ENCODE peak calls at places on chromosomes 3 and 15, in eight cellular contexts. V is GM06990, G is HFFc6, D is GM13976, W is foreskin fibroblast, I is RWPE1, Z is astrocyte of the cerebellum, K is PC-3. J is an unnamed sample.

GRCh38 chr3:159586587-159587202 is 401.9 kb upstream of the IL12A start:
- DNase-seq in V (no peak), G (peak), D (no peak), W (peak), I (peak), Z (peak), K (peak), J (peak)

GRCh38 chr3:141103067-141103466 is 51.9 kb downstream of the SPSB4 start:
- DNase-seq in V (no peak), G (no peak), D (no peak), W (no peak), I (no peak), Z (no peak), K (no peak), J (no peak)

GRCh38 chr3:70531063-70531657 is 218.7 kb upstream of the MDFIC2 start:
- DNase-seq in V (no peak), G (peak), D (no peak), W (peak), I (peak), Z (peak), K (peak), J (peak)

GRCh38 chr15:90015749-90016148 is 14.6 kb downstream of the ZNF710 start:
- DNase-seq in V (no peak), G (no peak), D (no peak), W (peak), I (peak), Z (no peak), K (no peak), J (peak)

GRCh38 chr3:167032267-167032876 is 347.7 kb downstream of the ZBBX start:
- DNase-seq in V (no peak), G (peak), D (no peak), W (no peak), I (peak), Z (peak), K (peak), J (peak)

GRCh38 chr3:81302045-81302444 is 459.4 kb downstream of the GBE1 start:
- DNase-seq in V (no peak), G (peak), D (peak), W (peak), I (peak), Z (peak), K (peak), J (peak)

GRCh38 chr3:178271740-178272387 is 264.4 kb upstream of the KCNMB2 start:
- DNase-seq in V (no peak), G (no peak), D (no peak), W (no peak), I (no peak), Z (no peak), K (no peak), J (no peak)

GRCh38 chr3:48982686-48983085 is 7.4 kb upstream of the P4HTM start:
- DNase-seq in V (no peak), G (no peak), D (no peak), W (no peak), I (no peak), Z (no peak), K (no peak), J (no peak)

GRCh38 chr3:131716007-131716406 is 213.2 kb upstream of the MRPL3 start:
- DNase-seq in V (no peak), G (no peak), D (no peak), W (peak), I (no peak), Z (no peak), K (no peak), J (no peak)

GRCh38 chr3:39384665-39385000 is 1.5 kb downstream of the SLC25A38 start:
- DNase-seq in V (no peak), G (no peak), D (no peak), W (no peak), I (no peak), Z (no peak), K (no peak), J (no peak)

GRCh38 chr3:39383190-39383912 is at the start of gene SLC25A38:
- DNase-seq in V (peak), G (peak), D (peak), W (peak), I (peak), Z (peak), K (peak), J (peak)

GRCh38 chr3:39385456-39386098 is 2.4 kb downstream of the SLC25A38 start:
- DNase-seq in V (no peak), G (no peak), D (no peak), W (no peak), I (no peak), Z (no peak), K (no peak), J (no peak)

GRCh38 chr3:39386331-39386730 is 3.2 kb downstream of the SLC25A38 start:
- DNase-seq in V (no peak), G (no peak), D (no peak), W (no peak), I (no peak), Z (no peak), K (no peak), J (no peak)

DNA sequence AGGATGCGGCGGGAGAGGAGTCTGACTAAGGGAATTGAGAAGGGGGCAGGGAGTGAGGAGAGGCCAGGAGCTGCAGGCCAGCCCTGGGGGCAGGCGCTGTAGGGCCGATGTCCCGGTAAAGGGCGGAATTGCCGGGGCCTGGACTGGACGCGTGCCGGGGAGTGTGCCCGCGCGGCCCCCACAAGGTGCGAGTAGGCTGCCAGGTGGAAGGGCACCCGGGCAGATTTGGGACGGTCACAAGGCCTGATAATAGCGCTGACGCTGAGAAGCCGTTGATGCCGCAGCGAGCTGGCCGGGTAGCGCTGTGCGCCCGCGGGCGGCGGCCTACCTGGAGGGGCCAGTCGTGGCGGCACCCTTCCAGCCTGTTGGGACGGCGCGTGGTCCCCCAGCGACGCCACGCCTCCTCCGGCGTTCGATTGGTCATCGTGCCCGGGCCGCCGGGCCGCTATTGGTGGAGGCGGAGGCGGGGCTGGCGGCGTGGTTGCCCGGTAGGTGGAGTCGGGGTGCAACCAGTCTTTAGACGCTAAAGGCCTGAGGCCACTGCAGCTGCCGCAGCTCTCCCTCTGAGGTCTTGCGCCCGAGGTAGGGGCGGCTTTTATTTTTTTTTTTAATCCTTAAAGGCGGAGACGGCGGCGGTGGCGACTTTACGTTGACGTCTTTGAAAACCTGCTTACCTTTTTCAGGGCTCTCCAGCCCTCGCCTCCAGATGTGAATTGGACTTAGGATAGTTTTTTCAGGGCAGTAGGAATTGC is 919 bp downstream of the SLC25A38 start:
- DNase-seq in V (peak), G (peak), D (peak), W (peak), I (peak), Z (peak), K (peak), J (peak)
- TF ChIP-seq CTCF in V (no peak), G (peak), D (no peak), W (no peak), I (no peak), Z (no peak), K (no peak), J (peak)

DNA sequence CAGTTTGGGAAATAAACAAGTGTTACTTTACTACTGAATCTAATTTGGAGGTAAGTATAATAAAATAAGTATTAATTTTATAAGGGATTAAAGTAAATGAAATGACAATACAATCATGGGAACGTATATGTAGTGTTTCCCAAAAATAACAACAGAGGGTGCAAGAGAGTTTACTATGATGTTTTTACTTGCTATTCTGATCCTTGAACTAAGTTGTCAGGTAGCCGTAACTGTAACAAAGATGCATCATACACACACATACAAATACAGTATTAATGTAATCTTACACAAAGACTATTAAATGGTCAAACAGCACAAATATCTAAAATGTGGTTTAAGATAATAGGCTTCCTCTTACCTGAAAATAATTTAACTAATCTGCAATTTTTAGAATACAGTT is 311.4 kb downstream of the TBC1D5 start:
- DNase-seq in V (no peak), G (peak), D (peak), W (peak), I (peak), Z (no peak), K (peak), J (peak)
- TF ChIP-seq CTCF in V (peak), G (peak), D (peak), W (peak), I (peak), Z (peak), K (peak), J (peak)

GRCh38 chr3:53109190-53109589 is 21.0 kb downstream of the RFT1 start:
- DNase-seq in V (no peak), G (peak), D (no peak), W (peak), I (peak), Z (peak), K (peak), J (peak)

GRCh38 chr3:53114011-53114400 is 16.2 kb downstream of the RFT1 start:
- DNase-seq in V (peak), G (peak), D (peak), W (peak), I (peak), Z (peak), K (peak), J (peak)

GRCh38 chr3:53114412-53115074 is 15.7 kb downstream of the RFT1 start:
- DNase-seq in V (no peak), G (peak), D (no peak), W (peak), I (peak), Z (no peak), K (peak), J (peak)

GRCh38 chr3:53113293-53114010 is 16.8 kb downstream of the RFT1 start:
- DNase-seq in V (no peak), G (no peak), D (no peak), W (no peak), I (no peak), Z (no peak), K (no peak), J (no peak)

GRCh38 chr3:53109822-53110771 is 20.1 kb downstream of the RFT1 start:
- DNase-seq in V (no peak), G (peak), D (no peak), W (peak), I (peak), Z (no peak), K (peak), J (no peak)
- TF ChIP-seq CTCF in V (peak), G (peak), D (peak), W (peak), I (peak), Z (peak), K (peak), J (peak)

GRCh38 chr3:42638339-42638842 is 15.1 kb upstream of the ZBTB47 start:
- DNase-seq in V (no peak), G (no peak), D (no peak), W (no peak), I (no peak), Z (no peak), K (no peak), J (no peak)

GRCh38 chr3:42632146-42632545 is 21.4 kb upstream of the ZBTB47 start:
- DNase-seq in V (no peak), G (no peak), D (no peak), W (peak), I (no peak), Z (no peak), K (no peak), J (peak)

GRCh38 chr3:42637001-42637400 is 16.5 kb upstream of the ZBTB47 start:
- DNase-seq in V (no peak), G (no peak), D (no peak), W (no peak), I (no peak), Z (no peak), K (no peak), J (no peak)

GRCh38 chr3:42633544-42633943 is 20.0 kb upstream of the ZBTB47 start:
- DNase-seq in V (no peak), G (no peak), D (no peak), W (no peak), I (no peak), Z (no peak), K (no peak), J (no peak)

DNA sequence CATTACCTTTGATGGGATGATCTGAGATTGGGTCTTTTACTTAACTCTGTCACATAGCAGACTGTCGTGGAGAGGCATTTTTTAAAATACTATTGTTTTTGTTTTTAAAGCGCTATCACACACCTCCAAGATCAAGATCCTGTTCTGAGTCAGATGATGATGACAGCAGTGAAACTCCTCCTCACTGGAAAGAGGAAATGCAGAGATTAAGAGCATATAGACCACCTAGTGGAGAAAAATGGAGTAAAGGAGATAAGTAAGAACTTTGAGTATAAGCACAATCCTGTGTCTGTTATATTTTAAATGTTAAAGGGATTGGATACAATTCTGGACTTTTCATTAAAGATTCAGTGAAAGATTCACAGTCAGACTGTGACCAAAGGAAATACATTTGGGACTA is 18.4 kb upstream of the ZBTB47 start:
- DNase-seq in V (no peak), G (peak), D (no peak), W (peak), I (no peak), Z (no peak), K (peak), J (peak)
- TF ChIP-seq CTCF in V (peak), G (peak), D (no peak), W (no peak), I (no peak), Z (no peak), K (peak), J (no peak)

DNA sequence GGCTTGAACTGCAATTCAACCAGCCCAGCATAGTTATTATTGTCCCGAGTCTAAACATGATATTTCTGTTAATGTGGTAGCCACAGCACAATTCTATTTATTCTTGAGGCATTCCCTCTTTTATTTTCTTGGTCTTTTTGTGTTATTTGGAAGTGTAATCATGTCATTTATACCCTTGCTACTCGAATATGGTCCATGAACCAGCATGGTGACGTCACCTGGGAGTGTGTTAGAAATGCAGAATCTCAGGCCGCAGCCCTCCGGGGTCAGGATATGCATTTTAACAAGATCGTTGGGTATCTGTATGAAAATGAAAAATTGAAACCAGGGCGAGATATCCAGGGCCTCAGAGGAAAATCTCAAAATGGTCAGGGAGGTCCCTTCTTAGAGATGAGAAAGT is 165.0 kb upstream of the CTDSPL start:
- DNase-seq in V (no peak), G (no peak), D (no peak), W (no peak), I (no peak), Z (no peak), K (no peak), J (no peak)
- TF ChIP-seq CTCF in V (no peak), G (no peak), D (no peak), W (no peak), I (no peak), Z (no peak), K (no peak), J (no peak)

DNA sequence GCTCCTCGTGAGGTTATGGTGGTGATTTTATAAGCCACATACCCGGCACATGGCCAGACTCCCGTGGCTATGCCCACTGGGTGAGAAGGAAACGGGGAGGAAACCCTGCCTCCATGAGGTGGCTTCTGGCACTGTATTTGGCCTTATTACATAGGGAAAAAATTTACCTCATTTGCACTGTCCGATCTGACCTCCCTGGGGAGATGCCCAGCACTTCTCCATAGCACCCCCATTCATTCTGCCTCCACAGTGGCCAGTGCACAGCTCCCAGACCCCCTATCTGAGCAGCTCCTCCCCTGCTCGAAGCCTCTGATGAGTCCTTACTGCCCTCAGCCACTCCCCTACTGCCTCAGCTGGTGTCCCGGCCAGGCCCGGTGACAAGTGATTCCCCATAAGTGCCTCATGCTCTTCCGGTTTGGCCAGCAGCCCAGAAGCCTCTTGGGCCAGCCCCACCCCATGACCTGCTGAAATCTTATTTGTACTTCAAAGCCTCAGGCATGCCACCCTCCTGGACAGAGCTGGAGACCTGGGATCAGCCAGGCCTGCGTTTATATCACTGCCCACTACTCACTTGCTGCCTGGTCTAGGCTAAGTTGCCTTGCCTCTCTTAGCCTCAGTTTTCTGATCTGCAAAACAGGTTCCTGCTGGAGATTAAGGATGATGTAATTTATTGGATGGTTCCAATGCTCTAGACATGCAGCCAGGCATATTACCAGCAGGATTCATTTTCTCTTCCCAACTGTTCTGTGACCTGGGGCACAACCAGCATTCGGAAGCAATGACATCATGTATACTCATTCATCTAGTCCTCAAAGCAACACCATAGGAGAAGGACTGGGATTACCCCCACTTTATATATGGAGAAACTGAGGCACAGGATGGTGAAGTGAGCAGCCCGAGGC is 30.6 kb upstream of the SLC6A6 start:
- DNase-seq in V (no peak), G (peak), D (peak), W (peak), I (peak), Z (no peak), K (peak), J (peak)
- TF ChIP-seq CTCF in V (no peak), G (peak), D (no peak), W (no peak), I (no peak), Z (peak), K (peak), J (peak)

GRCh38 chr3:14369675-14370669 is 32.4 kb upstream of the SLC6A6 start:
- DNase-seq in V (no peak), G (no peak), D (no peak), W (no peak), I (no peak), Z (no peak), K (peak), J (peak)
- TF ChIP-seq CTCF in V (peak), G (no peak), D (no peak), W (no peak), I (no peak), Z (peak), K (peak), J (peak)

DNA sequence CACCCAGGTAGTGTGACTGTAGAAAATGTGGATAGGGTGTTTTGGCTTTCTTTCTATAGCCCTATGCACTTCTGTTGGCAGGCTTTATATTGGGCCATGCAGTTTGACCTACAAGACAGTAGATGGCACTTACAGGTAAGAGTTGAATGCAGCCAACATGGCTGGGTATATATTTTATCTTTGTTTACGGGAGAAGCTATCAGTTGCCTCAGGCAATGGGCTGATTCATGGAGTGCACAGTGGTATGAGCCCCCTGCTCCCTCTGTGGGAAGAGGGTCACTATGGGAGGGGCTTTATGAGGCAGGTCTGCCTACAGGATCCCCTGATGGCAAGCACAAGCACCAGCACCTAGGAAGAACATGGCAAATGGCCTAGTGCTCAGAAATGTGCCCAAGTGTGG is 301.2 kb upstream of the CDIN1 start:
- DNase-seq in V (no peak), G (peak), D (no peak), W (peak), I (no peak), Z (no peak), K (peak), J (peak)
- TF ChIP-seq CTCF in V (no peak), G (peak), D (no peak), W (no peak), I (no peak), Z (peak), K (peak), J (peak)

GRCh38 chr15:83445653-83446052 is 1.5 kb upstream of the SH3GL3 start:
- DNase-seq in V (no peak), G (no peak), D (no peak), W (no peak), I (no peak), Z (peak), K (no peak), J (no peak)
- TF ChIP-seq CTCF in V (no peak), G (no peak), D (no peak), W (no peak), I (no peak), Z (no peak), K (no peak), J (no peak)